ENCODE peak calls at places on chromosomes 6 and 20, in ten cellular contexts. One of them, this sample, is unnamed.

GRCh38 chr20:40547492-40548129 is 141.4 kb downstream of the MAFB start:
- DNase-seq in psoas muscle: no peak
- DNase-seq in hepatocyte: no peak
- DNase-seq in pancreas: no peak
- DNase-seq in CD8-positive, alpha-beta T cell: no peak
- DNase-seq in GM23248: no peak
- DNase-seq in cardiac muscle cell: no peak
- DNase-seq in effector memory CD4-positive, alpha-beta T cell: no peak
- DNase-seq in left lung: no peak
- DNase-seq in endodermal cell: no peak
- DNase-seq in this sample: no peak

GRCh38 chr6:22754111-22754510 is 184.7 kb downstream of the HDGFL1 start:
- DNase-seq in GM23248: no peak
- DNase-seq in pancreas: no peak
- DNase-seq in left lung: no peak
- DNase-seq in endodermal cell: no peak
- DNase-seq in effector memory CD4-positive, alpha-beta T cell: no peak
- DNase-seq in CD8-positive, alpha-beta T cell: no peak
- DNase-seq in cardiac muscle cell: no peak
- DNase-seq in hepatocyte: no peak
- DNase-seq in psoas muscle: no peak
- DNase-seq in this sample: no peak

GRCh38 chr6:166423781-166424180 is 41.0 kb upstream of the MPC1 start:
- DNase-seq in endodermal cell: no peak
- DNase-seq in pancreas: no peak
- DNase-seq in left lung: no peak
- DNase-seq in cardiac muscle cell: no peak
- DNase-seq in hepatocyte: no peak
- DNase-seq in CD8-positive, alpha-beta T cell: no peak
- DNase-seq in effector memory CD4-positive, alpha-beta T cell: no peak
- DNase-seq in GM23248: no peak
- DNase-seq in psoas muscle: no peak
- DNase-seq in this sample: no peak

GRCh38 chr6:117518870-117519269 is 36.4 kb downstream of the DCBLD1 start:
- DNase-seq in left lung: no peak
- DNase-seq in cardiac muscle cell: no peak
- DNase-seq in GM23248: no peak
- DNase-seq in CD8-positive, alpha-beta T cell: no peak
- DNase-seq in hepatocyte: no peak
- DNase-seq in pancreas: no peak
- DNase-seq in endodermal cell: no peak
- DNase-seq in effector memory CD4-positive, alpha-beta T cell: no peak
- DNase-seq in psoas muscle: no peak
- DNase-seq in this sample: no peak

GRCh38 chr20:4245542-4245941 is 230.2 kb upstream of the RNF24 start:
- DNase-seq in pancreas: no peak
- DNase-seq in psoas muscle: no peak
- DNase-seq in cardiac muscle cell: no peak
- DNase-seq in effector memory CD4-positive, alpha-beta T cell: no peak
- DNase-seq in endodermal cell: no peak
- DNase-seq in CD8-positive, alpha-beta T cell: no peak
- DNase-seq in GM23248: no peak
- DNase-seq in hepatocyte: no peak
- DNase-seq in left lung: no peak
- DNase-seq in this sample: no peak

GRCh38 chr20:21521596-21522478 is 8.0 kb upstream of the NKX2-2 start:
- DNase-seq in GM23248: no peak
- DNase-seq in cardiac muscle cell: no peak
- DNase-seq in effector memory CD4-positive, alpha-beta T cell: no peak
- DNase-seq in endodermal cell: peak; percentile 78
- DNase-seq in CD8-positive, alpha-beta T cell: no peak
- DNase-seq in left lung: peak; percentile 55
- DNase-seq in psoas muscle: no peak
- DNase-seq in hepatocyte: no peak
- DNase-seq in pancreas: no peak
- DNase-seq in this sample: no peak

GRCh38 chr20:5080384-5080877 is 39.3 kb downstream of the PCNA start:
- DNase-seq in endodermal cell: no peak
- DNase-seq in pancreas: no peak
- DNase-seq in GM23248: peak; percentile 87
- DNase-seq in effector memory CD4-positive, alpha-beta T cell: no peak
- DNase-seq in hepatocyte: no peak
- DNase-seq in cardiac muscle cell: no peak
- DNase-seq in left lung: peak; percentile 92
- DNase-seq in CD8-positive, alpha-beta T cell: no peak
- DNase-seq in psoas muscle: peak; percentile 74
- DNase-seq in this sample: no peak

GRCh38 chr6:44309631-44310030 is 3.5 kb downstream of the AARS2 start:
- DNase-seq in GM23248: no peak
- DNase-seq in effector memory CD4-positive, alpha-beta T cell: no peak
- DNase-seq in cardiac muscle cell: no peak
- DNase-seq in psoas muscle: no peak
- DNase-seq in pancreas: no peak
- DNase-seq in endodermal cell: no peak
- DNase-seq in CD8-positive, alpha-beta T cell: no peak
- DNase-seq in hepatocyte: no peak
- DNase-seq in left lung: no peak
- DNase-seq in this sample: no peak

GRCh38 chr6:15643542-15643941 is 19.3 kb downstream of the DTNBP1 start:
- DNase-seq in endodermal cell: no peak
- DNase-seq in cardiac muscle cell: no peak
- DNase-seq in GM23248: no peak
- DNase-seq in hepatocyte: no peak
- DNase-seq in effector memory CD4-positive, alpha-beta T cell: no peak
- DNase-seq in pancreas: no peak
- DNase-seq in CD8-positive, alpha-beta T cell: no peak
- DNase-seq in left lung: no peak
- DNase-seq in psoas muscle: no peak
- DNase-seq in this sample: no peak
- H3K9me3 ChIP-seq in endodermal cell: peaks cover 31% of the 10 kb centered on the region
- H3K9me3 ChIP-seq in cardiac muscle cell: no peaks in the 10 kb centered on the region
- H3K9me3 ChIP-seq in GM23248: no peaks in the 10 kb centered on the region
- H3K9me3 ChIP-seq in hepatocyte: peaks cover under 1% of the 10 kb centered on the region
- H3K9me3 ChIP-seq in effector memory CD4-positive, alpha-beta T cell: no peaks in the 10 kb centered on the region
- H3K9me3 ChIP-seq in pancreas: no peaks in the 10 kb centered on the region
- H3K9me3 ChIP-seq in CD8-positive, alpha-beta T cell: peaks cover 10% of the 10 kb centered on the region
- H3K9me3 ChIP-seq in left lung: peaks cover 15% of the 10 kb centered on the region
- H3K9me3 ChIP-seq in psoas muscle: peaks cover 14% of the 10 kb centered on the region
- H3K9me3 ChIP-seq in this sample: peaks cover 7% of the 10 kb centered on the region

GRCh38 chr6:363909-364308 is 27.6 kb upstream of the IRF4 start:
- DNase-seq in effector memory CD4-positive, alpha-beta T cell: no peak
- DNase-seq in endodermal cell: no peak
- DNase-seq in GM23248: no peak
- DNase-seq in cardiac muscle cell: no peak
- DNase-seq in pancreas: no peak
- DNase-seq in hepatocyte: no peak
- DNase-seq in CD8-positive, alpha-beta T cell: no peak
- DNase-seq in left lung: peak; percentile 50
- DNase-seq in psoas muscle: no peak
- DNase-seq in this sample: no peak
- H3K9me3 ChIP-seq in effector memory CD4-positive, alpha-beta T cell: no peaks in the 10 kb centered on the region
- H3K9me3 ChIP-seq in endodermal cell: peaks cover 27% of the 10 kb centered on the region
- H3K9me3 ChIP-seq in GM23248: no peaks in the 10 kb centered on the region
- H3K9me3 ChIP-seq in cardiac muscle cell: peaks cover 3% of the 10 kb centered on the region
- H3K9me3 ChIP-seq in pancreas: no peaks in the 10 kb centered on the region
- H3K9me3 ChIP-seq in hepatocyte: peaks cover 5% of the 10 kb centered on the region
- H3K9me3 ChIP-seq in CD8-positive, alpha-beta T cell: no peaks in the 10 kb centered on the region
- H3K9me3 ChIP-seq in left lung: peaks cover 14% of the 10 kb centered on the region
- H3K9me3 ChIP-seq in psoas muscle: peaks cover 8% of the 10 kb centered on the region
- H3K9me3 ChIP-seq in this sample: no peaks in the 10 kb centered on the region

DNA sequence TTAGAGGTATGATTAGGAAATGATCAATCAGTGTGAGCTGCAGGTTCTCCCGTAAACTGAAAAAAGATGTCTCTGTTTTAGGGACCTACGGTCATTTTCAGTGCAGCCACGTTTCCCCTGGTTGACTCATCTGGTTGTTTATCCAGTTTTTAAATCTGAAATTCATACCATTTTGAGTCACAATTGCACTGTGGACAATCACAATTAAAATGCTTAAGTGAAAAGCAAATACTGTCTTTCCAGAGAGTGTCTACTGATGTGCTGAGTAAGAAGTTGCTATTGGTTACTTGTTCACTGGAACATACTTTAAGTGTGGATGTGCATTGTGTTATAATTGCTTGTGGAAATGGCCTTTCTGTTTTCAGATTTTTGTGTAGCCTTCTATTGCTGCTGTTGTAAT is 305.1 kb upstream of the SASH1 start:
- DNase-seq in effector memory CD4-positive, alpha-beta T cell: no peak
- DNase-seq in endodermal cell: no peak
- DNase-seq in left lung: no peak
- DNase-seq in psoas muscle: no peak
- DNase-seq in GM23248: peak; percentile 6
- DNase-seq in CD8-positive, alpha-beta T cell: no peak
- DNase-seq in cardiac muscle cell: no peak
- DNase-seq in hepatocyte: no peak
- DNase-seq in pancreas: no peak
- DNase-seq in this sample: no peak
- H3K9me3 ChIP-seq in effector memory CD4-positive, alpha-beta T cell: no peaks in the 10 kb centered on the region
- H3K9me3 ChIP-seq in endodermal cell: no peaks in the 10 kb centered on the region
- H3K9me3 ChIP-seq in left lung: no peaks in the 10 kb centered on the region
- H3K9me3 ChIP-seq in psoas muscle: no peaks in the 10 kb centered on the region
- H3K9me3 ChIP-seq in GM23248: no peaks in the 10 kb centered on the region
- H3K9me3 ChIP-seq in CD8-positive, alpha-beta T cell: no peaks in the 10 kb centered on the region
- H3K9me3 ChIP-seq in cardiac muscle cell: no peaks in the 10 kb centered on the region
- H3K9me3 ChIP-seq in hepatocyte: no peaks in the 10 kb centered on the region
- H3K9me3 ChIP-seq in pancreas: no peaks in the 10 kb centered on the region
- H3K9me3 ChIP-seq in this sample: no peaks in the 10 kb centered on the region

DNA sequence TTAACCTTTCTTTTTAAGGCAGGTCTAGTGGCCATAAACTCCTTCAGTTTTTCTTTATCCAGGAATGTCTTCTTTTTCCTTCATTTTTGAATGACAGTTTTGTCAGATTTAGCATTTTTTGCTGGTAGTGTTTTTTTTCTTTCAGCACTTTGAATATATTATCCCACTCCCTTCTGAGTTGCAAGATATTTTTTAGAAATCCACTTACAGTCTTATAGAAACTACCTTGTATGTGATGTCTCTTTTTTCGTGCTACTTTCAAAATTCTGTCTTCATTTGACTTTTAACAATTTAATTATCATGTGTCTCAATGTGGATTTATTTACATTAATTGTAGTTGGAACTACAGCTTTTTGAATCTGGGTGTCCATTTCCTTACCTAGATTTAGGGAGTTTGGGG is 284.4 kb upstream of the RNF217 start:
- DNase-seq in psoas muscle: no peak
- DNase-seq in endodermal cell: no peak
- DNase-seq in pancreas: no peak
- DNase-seq in CD8-positive, alpha-beta T cell: no peak
- DNase-seq in cardiac muscle cell: no peak
- DNase-seq in effector memory CD4-positive, alpha-beta T cell: no peak
- DNase-seq in left lung: no peak
- DNase-seq in hepatocyte: no peak
- DNase-seq in GM23248: no peak
- DNase-seq in this sample: no peak
- H3K9me3 ChIP-seq in psoas muscle: peaks cover 16% of the 10 kb centered on the region
- H3K9me3 ChIP-seq in endodermal cell: peaks cover 38% of the 10 kb centered on the region
- H3K9me3 ChIP-seq in pancreas: no peaks in the 10 kb centered on the region
- H3K9me3 ChIP-seq in CD8-positive, alpha-beta T cell: no peaks in the 10 kb centered on the region
- H3K9me3 ChIP-seq in cardiac muscle cell: no peaks in the 10 kb centered on the region
- H3K9me3 ChIP-seq in effector memory CD4-positive, alpha-beta T cell: no peaks in the 10 kb centered on the region
- H3K9me3 ChIP-seq in left lung: peaks cover 58% of the 10 kb centered on the region
- H3K9me3 ChIP-seq in hepatocyte: no peaks in the 10 kb centered on the region
- H3K9me3 ChIP-seq in GM23248: no peaks in the 10 kb centered on the region
- H3K9me3 ChIP-seq in this sample: no peaks in the 10 kb centered on the region